ENCODE peak calls at places on chromosomes 3 and 15, in five cellular contexts. Z is caudate nucleus, B is A673, R is T-cell, L is Peyer's patch. O is an unnamed sample.

GRCh38 chr15:58447244-58448010 is 15.6 kb downstream of the LIPC start:
- DNase-seq in Z (no peak), L (no peak), R (no peak), B (peak), O (no peak)

GRCh38 chr3:170809021-170809974 is 60.7 kb downstream of the RPL22L1 start:
- DNase-seq in R (no peak), L (no peak), Z (peak), B (peak), O (peak)

GRCh38 chr15:69666441-69666882 is 213.8 kb downstream of the RPLP1 start:
- DNase-seq in B (no peak), L (no peak), Z (no peak), R (no peak), O (peak)

GRCh38 chr3:16511561-16512434 is 1.7 kb downstream of the RFTN1 start:
- DNase-seq in L (no peak), R (peak), Z (no peak), B (no peak), O (peak)

GRCh38 chr3:108474581-108474980 is 35.8 kb downstream of the MYH15 start:
- DNase-seq in L (no peak), Z (no peak), R (no peak), B (peak), O (no peak)

GRCh38 chr15:73575636-73576247 is 57.4 kb downstream of the NPTN start:
- DNase-seq in B (no peak), Z (no peak), L (no peak), R (no peak), O (no peak)

GRCh38 chr3:30686799-30687198 is 80.4 kb downstream of the TGFBR2 start:
- DNase-seq in B (no peak), L (no peak), R (no peak), Z (no peak), O (no peak)

GRCh38 chr15:83570756-83571155 is 83.2 kb upstream of the ADAMTSL3 start:
- DNase-seq in B (no peak), Z (no peak), L (no peak), R (no peak), O (no peak)

GRCh38 chr3:102529452-102529851 is 94.6 kb downstream of the ZPLD1 start:
- DNase-seq in L (no peak), R (no peak), Z (no peak), B (peak), O (no peak)

GRCh38 chr3:149020196-149020838 is 29.0 kb downstream of the GYG1 start:
- DNase-seq in Z (peak), L (no peak), B (no peak), R (no peak), O (no peak)

GRCh38 chr3:35965908-35966307 is 326.6 kb downstream of the ARPP21 start:
- DNase-seq in B (peak), L (no peak), Z (no peak), R (no peak), O (peak)

GRCh38 chr3:195774917-195775316 is 36.8 kb downstream of the MUC4 start:
- DNase-seq in R (no peak), B (peak), Z (no peak), L (no peak), O (peak)

GRCh38 chr15:74206801-74207281 is 4.3 kb upstream of the STRA6 start:
- DNase-seq in R (no peak), L (no peak), Z (no peak), B (peak), O (no peak)

GRCh38 chr15:69290346-69291164 is 8.2 kb upstream of the PAQR5 start:
- DNase-seq in R (no peak), B (no peak), L (no peak), Z (no peak), O (no peak)

GRCh38 chr3:56467801-56468183 is 475 bp downstream of the ERC2 start:
- DNase-seq in Z (no peak), B (peak), L (no peak), R (no peak), O (no peak)

GRCh38 chr3:195080571-195081141 is 190.3 kb downstream of the XXYLT1 start:
- DNase-seq in Z (no peak), B (no peak), R (no peak), L (no peak), O (no peak)

GRCh38 chr3:156483961-156484787 is 70.7 kb downstream of the SSR3 start:
- DNase-seq in Z (no peak), B (peak), R (peak), L (no peak), O (peak)

GRCh38 chr3:127446756-127447155 is 143.8 kb downstream of the TPRA1 start:
- DNase-seq in Z (no peak), L (peak), R (no peak), B (no peak), O (no peak)

GRCh38 chr15:25469377-25469776 is 30.6 kb upstream of the UBE3A start:
- DNase-seq in R (no peak), B (peak), L (no peak), Z (no peak), O (peak)

GRCh38 chr3:9500108-9501050 is 53.2 kb downstream of the LHFPL4 start:
- DNase-seq in Z (no peak), R (peak), B (peak), L (peak), O (peak)

GRCh38 chr3:58946875-58947274 is 103.0 kb downstream of the CFAP20DC start:
- DNase-seq in Z (no peak), L (no peak), R (no peak), B (no peak), O (no peak)